ENCODE peak calls at places on chromosome 11, in five cellular contexts. H is stomach, C is Peyer's patch, F is psoas muscle, M is ovary. L is an unnamed sample. For H3K4me1, the result is how much of the 10 kb centered on the place peaks cover.

GRCh38 chr11:25766332-25767015 is 565.5 kb upstream of the ANO3 start:
- DNase-seq in C (no peak), M (no peak), F (no peak), H (no peak), L (no peak)

GRCh38 chr11:120718171-120718570 is 206.6 kb downstream of the GRIK4 start:
- DNase-seq in C (no peak), M (no peak), F (no peak), H (no peak), L (no peak)

GRCh38 chr11:65885231-65885630 is 3.0 kb downstream of the FIBP start:
- DNase-seq in F (no peak), C (no peak), M (no peak), H (no peak), L (peak)

GRCh38 chr11:134037093-134037908 is 31.6 kb upstream of the JAM3 start:
- DNase-seq in C (peak), H (peak), F (peak), M (peak), L (peak)

GRCh38 chr11:118956094-118956846 is at the start of gene UPK2:
- DNase-seq in H (peak), F (peak), C (peak), M (peak), L (peak)

GRCh38 chr11:123174196-123175183 is 20.6 kb downstream of the CLMP start:
- DNase-seq in C (peak), F (peak), H (peak), M (peak), L (peak)

GRCh38 chr11:35165416-35166368 is 26.7 kb downstream of the CD44 start:
- DNase-seq in H (peak), F (no peak), M (no peak), C (peak), L (peak)

GRCh38 chr11:17526326-17526725 is 17.9 kb downstream of the USH1C start:
- DNase-seq in M (no peak), H (no peak), F (no peak), C (no peak), L (no peak)

GRCh38 chr11:125020342-125020741 is 42.8 kb upstream of the SLC37A2 start:
- DNase-seq in C (no peak), F (no peak), M (no peak), H (no peak), L (no peak)

GRCh38 chr11:76637491-76638266 is 32.9 kb downstream of the LRRC32 start:
- DNase-seq in H (no peak), F (peak), M (peak), C (peak), L (peak)

GRCh38 chr11:76640540-76640939 is 30.0 kb downstream of the LRRC32 start:
- DNase-seq in F (no peak), C (no peak), M (peak), H (no peak), L (no peak)

GRCh38 chr11:76641905-76642304 is 28.6 kb downstream of the LRRC32 start:
- DNase-seq in M (peak), C (no peak), F (no peak), H (no peak), L (no peak)

GRCh38 chr11:76638267-76639197 is 32.0 kb downstream of the LRRC32 start:
- DNase-seq in M (peak), F (no peak), C (peak), H (no peak), L (no peak)

DNA sequence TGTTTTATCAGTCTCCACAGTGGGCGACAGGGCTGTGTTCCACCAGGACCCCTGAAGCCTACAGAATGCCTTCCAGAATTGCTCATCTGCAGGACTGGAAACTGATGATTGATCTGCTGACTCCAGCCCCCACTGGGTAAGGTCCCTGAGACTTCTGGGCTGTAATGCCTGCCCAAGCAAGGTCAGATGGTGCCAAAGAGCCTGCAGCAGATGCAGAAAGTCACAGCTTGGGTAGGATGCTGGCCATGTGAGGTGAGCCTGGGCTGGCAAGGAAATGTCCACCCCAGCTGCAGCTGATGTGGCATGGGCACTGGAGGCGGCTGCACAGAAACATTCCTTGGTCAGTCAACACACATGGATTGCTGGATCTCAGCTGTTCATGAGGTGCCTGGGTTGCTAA is 30.9 kb downstream of the LRRC32 start:
- DNase-seq in C (peak), H (no peak), M (no peak), F (no peak), L (no peak)
- H3K4me1 ChIP-seq in C (under half), H (under half), M (under half), F (under half), L (under half)

GRCh38 chr11:111348147-111348546 is 30.9 kb downstream of the POU2AF1 start:
- DNase-seq in C (no peak), M (no peak), H (no peak), F (no peak), L (no peak)
- H3K4me1 ChIP-seq in C (under half), M (under half), H (under half), F (under half), L (under half)

DNA sequence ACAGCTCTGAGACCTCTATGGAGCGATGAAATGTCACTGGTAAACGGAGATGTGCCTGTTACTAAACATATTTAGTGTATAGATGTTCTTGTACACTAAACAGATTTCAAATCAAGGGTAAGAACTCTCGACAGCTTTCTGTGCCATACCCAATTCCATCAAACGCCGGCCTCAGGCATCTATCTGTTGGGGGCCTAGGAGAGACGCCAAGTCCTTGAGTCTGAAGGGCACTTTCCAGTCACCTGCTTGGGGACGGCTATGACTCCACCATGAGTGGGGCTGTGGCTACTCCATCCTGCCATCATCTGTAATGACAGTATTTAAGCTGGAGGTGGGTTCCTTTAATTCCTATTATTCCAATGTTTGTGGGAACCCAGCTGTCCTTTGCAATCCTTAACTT is 87.8 kb downstream of the SHANK2 start:
- DNase-seq in F (no peak), M (no peak), H (no peak), C (peak), L (no peak)
- H3K4me1 ChIP-seq in F (under half), M (under half), H (under half), C (under half), L (under half)

DNA sequence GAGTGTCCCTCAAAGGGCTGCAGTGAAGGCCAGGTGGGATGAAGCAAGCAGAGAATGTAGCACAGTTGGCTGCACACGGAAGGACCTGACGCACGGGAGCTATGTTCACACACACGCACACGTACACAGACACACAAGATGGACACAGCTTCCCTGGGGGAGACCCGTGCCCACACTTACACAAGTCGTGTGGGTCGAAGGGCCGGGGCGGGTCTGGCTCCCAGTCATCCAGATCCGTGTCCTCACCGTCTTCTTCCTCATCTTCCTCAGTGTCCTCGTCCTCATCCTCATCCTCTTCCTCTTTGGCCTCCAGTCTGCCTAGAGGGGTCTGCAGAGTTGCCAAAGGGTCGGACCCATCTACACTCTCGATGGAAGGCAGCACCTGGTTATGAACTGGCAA is 51.6 kb upstream of the NFRKB start:
- DNase-seq in H (no peak), C (no peak), F (no peak), M (no peak), L (no peak)
- H3K4me1 ChIP-seq in H (under half), C (under half), F (under half), M (under half), L (under half)

DNA sequence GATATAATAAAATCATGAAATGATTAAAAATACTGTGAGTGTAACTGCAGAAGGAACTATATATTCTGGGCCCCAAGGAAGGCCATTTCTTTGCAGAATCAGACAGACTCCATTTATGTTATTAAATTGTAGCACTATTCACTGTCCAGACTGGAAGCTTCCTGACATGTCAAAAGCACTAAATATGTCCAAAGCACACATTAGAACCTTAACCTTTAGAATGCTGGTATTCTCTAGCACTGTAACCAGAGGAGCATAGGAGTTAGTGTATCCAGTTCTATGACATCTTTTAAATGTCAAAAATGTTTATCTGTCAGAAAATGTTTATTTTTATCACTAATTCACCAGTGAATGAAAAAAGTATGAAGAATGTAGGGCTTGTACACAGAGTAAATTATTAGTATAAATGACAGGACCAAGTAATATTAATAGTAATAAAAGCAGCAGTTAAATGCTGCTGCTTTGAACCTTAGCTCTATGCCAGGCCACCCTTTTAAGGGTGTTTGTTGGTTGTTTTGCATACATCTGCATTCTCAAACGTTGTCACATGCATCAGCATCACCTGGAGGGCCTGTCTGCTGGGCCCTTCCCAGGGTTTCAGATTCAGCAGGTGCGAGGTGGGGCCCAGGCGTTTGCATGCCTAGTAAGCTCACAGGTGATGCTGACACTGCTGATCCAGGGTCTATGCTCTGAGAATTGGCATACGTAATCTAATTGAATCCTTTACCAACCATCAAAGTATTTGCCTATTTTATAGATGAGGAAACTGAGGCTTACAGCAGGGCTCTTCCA is 246.7 kb downstream of the CADM1 start:
- DNase-seq in H (no peak), F (no peak), M (no peak), C (no peak), L (no peak)
- H3K4me1 ChIP-seq in H (under half), F (under half), M (under half), C (under half), L (under half)

GRCh38 chr11:102408339-102408738 is 44.2 kb downstream of the TMEM123 start:
- DNase-seq in M (no peak), C (no peak), H (no peak), F (no peak), L (no peak)

GRCh38 chr11:102413497-102413896 is 39.1 kb downstream of the TMEM123 start:
- DNase-seq in F (no peak), H (no peak), C (no peak), M (no peak), L (no peak)

GRCh38 chr11:102407901-102408300 is 44.7 kb downstream of the TMEM123 start:
- DNase-seq in C (no peak), F (no peak), H (no peak), M (no peak), L (no peak)

GRCh38 chr11:102410382-102410784 is 42.2 kb downstream of the TMEM123 start:
- DNase-seq in M (no peak), F (no peak), H (no peak), C (no peak), L (no peak)

DNA sequence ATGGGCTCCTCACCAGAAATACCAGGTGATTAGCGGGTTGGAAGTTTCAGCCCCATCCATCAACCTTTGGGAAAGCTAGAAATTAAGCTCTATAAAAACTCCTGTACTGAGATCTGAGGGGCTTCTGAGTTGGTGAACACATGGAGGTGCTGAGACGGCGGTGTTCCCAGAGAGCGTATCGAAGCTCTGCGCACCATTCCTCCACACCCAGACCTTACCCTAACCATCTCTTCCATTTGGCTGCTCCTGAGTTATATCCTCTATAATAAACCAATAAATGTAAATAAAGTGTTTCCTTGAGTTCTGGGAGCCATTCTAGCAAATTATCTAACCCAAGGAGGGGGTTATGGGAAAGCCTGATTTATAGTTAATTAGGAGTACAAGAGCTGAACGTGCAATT is 41.4 kb downstream of the TMEM123 start:
- DNase-seq in C (no peak), M (no peak), F (no peak), H (no peak), L (no peak)
- H3K4me1 ChIP-seq in C (under half), M (under half), F (under half), H (under half), L (half or more)

DNA sequence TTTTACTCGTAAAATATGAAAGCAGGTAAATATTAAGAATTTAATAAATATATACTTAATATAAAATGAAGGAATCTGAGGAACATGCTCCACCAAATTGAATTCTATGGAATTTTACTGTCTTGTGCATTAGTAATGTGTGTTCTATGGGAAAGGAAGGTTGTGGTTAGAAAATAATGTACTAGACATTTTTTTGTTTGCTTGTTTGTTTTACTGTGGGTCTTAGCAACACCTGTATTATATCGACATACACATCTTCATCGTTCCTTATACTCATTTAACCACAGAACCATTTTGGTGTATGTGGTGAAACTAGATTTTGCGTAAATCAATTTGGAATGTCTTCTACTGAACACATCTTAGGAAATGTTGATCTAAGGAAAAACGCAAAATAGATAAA is 114.1 kb upstream of the MTMR2 start:
- DNase-seq in C (no peak), F (no peak), H (no peak), M (no peak), L (no peak)
- H3K4me1 ChIP-seq in C (under half), F (under half), H (under half), M (under half), L (under half)

DNA sequence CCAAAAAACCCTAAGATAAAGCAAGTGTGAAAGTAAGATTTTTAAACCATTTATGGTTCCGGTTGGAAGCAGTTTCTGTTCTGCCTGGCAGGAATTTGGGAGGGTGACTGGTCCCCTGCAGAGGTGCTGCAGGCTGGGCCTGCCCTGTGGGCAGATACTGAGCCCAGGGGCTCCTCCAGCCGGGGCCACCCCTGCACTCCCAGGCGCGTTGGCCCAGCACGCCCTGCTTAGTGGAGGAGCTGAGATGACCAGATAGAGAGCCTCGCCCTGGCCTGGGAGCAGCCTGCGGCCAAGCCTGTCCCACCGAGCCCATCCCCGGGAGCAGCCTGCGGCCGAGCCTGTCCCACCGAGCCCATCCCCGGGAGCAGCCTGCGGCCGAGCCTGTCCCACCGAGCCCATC is 8.0 kb downstream of the PHLDA2 start:
- DNase-seq in M (no peak), C (no peak), F (no peak), H (no peak), L (no peak)
- H3K4me1 ChIP-seq in M (under half), C (under half), F (under half), H (under half), L (under half)

GRCh38 chr11:73649206-73649605 is 2.8 kb downstream of the PLEKHB1 start:
- DNase-seq in F (no peak), M (no peak), C (no peak), H (no peak), L (no peak)

GRCh38 chr11:73645972-73646631 is at the start of gene PLEKHB1:
- DNase-seq in C (no peak), H (no peak), F (no peak), M (no peak), L (no peak)

GRCh38 chr11:73648629-73649046 is 2.3 kb downstream of the PLEKHB1 start:
- DNase-seq in F (no peak), C (no peak), H (no peak), M (no peak), L (no peak)

GRCh38 chr11:73647459-73648100 is 1.2 kb downstream of the PLEKHB1 start:
- DNase-seq in F (peak), M (peak), H (peak), C (peak), L (peak)

GRCh38 chr11:73645570-73645969 is 811 bp upstream of the PLEKHB1 start:
- DNase-seq in H (no peak), C (no peak), F (no peak), M (no peak), L (no peak)
- H3K4me1 ChIP-seq in H (under half), C (under half), F (under half), M (under half), L (under half)

GRCh38 chr11:2305140-2305861 is 3.5 kb downstream of the TSPAN32 start:
- DNase-seq in M (peak), F (peak), C (peak), H (peak), L (peak)
- H3K4me1 ChIP-seq in M (under half), F (under half), C (under half), H (half or more), L (under half)